ENCODE peak calls at places on chromosomes 16 and 17, in nine cellular contexts. O, K, J, S, Z, V, E, B and Q are unnamed samples.

GRCh38 chr16:82034981-82035612 is at the start of gene HSD17B2:
- DNase-seq in O (no peak), K (no peak), J (peak; percentile 79), S (peak; percentile 48), Z (no peak), V (no peak), E (no peak), B (no peak), Q (no peak)

GRCh38 chr17:17928422-17929386 is 43.5 kb downstream of the TOM1L2 start:
- DNase-seq in O (no peak), K (no peak), J (no peak), S (no peak), Z (peak; percentile 76), V (no peak), E (no peak), B (peak; percentile 58), Q (no peak)

GRCh38 chr17:49935526-49936210 is 33.3 kb upstream of the DLX4 start:
- DNase-seq in O (no peak), K (peak; percentile 89), J (no peak), S (no peak), Z (no peak), V (no peak), E (no peak), B (no peak), Q (no peak)

GRCh38 chr16:87501117-87501516 is 8.3 kb upstream of the ZCCHC14 start:
- DNase-seq in O (no peak), K (no peak), J (no peak), S (no peak), Z (no peak), V (no peak), E (no peak), B (no peak), Q (no peak)

GRCh38 chr17:70070297-70071027 is 4.6 kb upstream of the KCNJ16 start:
- DNase-seq in O (no peak), K (no peak), J (peak; percentile 26), S (no peak), Z (no peak), V (no peak), E (no peak), B (no peak), Q (no peak)

GRCh38 chr17:28335959-28336871 is 654 bp downstream of the TNFAIP1 start:
- DNase-seq in O (peak; percentile 90), K (peak; percentile 89), J (peak; percentile 94), S (peak; percentile 80), Z (peak; percentile 90), V (no peak), E (peak; percentile 89), B (peak; percentile 94), Q (peak; percentile 60)

GRCh38 chr16:84585886-84586285 is 32.0 kb downstream of the COTL1 start:
- DNase-seq in O (peak; percentile 84), K (peak; percentile 12), J (no peak), S (peak; percentile 47), Z (no peak), V (no peak), E (no peak), B (no peak), Q (no peak)

GRCh38 chr16:71882505-71883192 is 1.3 kb downstream of the ZNF821 start:
- DNase-seq in O (peak; percentile 57), K (peak; percentile 76), J (peak; percentile 78), S (peak; percentile 82), Z (peak; percentile 82), V (no peak), E (peak; percentile 77), B (peak; percentile 80), Q (peak; percentile 90)

GRCh38 chr16:12612598-12613101 is 191.0 kb downstream of the CPPED1 start:
- DNase-seq in O (no peak), K (no peak), J (no peak), S (peak; percentile 68), Z (no peak), V (no peak), E (no peak), B (no peak), Q (peak; percentile 22)

GRCh38 chr17:63587770-63588169 is 12.9 kb upstream of the TACO1 start:
- DNase-seq in O (no peak), K (no peak), J (no peak), S (no peak), Z (no peak), V (no peak), E (no peak), B (no peak), Q (no peak)

GRCh38 chr17:48472485-48473281 is 42.7 kb upstream of the SKAP1 start:
- DNase-seq in O (peak; percentile 55), K (no peak), J (peak; percentile 90), S (no peak), Z (no peak), V (no peak), E (no peak), B (peak; percentile 44), Q (no peak)

GRCh38 chr16:85777583-85778310 is 21.6 kb downstream of the EMC8 start:
- DNase-seq in O (no peak), K (no peak), J (no peak), S (peak; percentile 68), Z (no peak), V (no peak), E (no peak), B (no peak), Q (no peak)

GRCh38 chr16:26952411-26952810 is 114.3 kb upstream of the C16orf82 start:
- DNase-seq in O (peak; percentile 37), K (no peak), J (no peak), S (no peak), Z (no peak), V (no peak), E (no peak), B (no peak), Q (no peak)

GRCh38 chr16:1283296-1283695 is 26.1 kb upstream of the UBE2I start:
- DNase-seq in O (no peak), K (peak; percentile 40), J (no peak), S (no peak), Z (no peak), V (no peak), E (no peak), B (no peak), Q (no peak)

GRCh38 chr17:29573558-29573870 is 5.0 kb downstream of the TP53I13 start:
- DNase-seq in O (peak; percentile 30), K (no peak), J (no peak), S (no peak), Z (peak; percentile 79), V (no peak), E (no peak), B (no peak), Q (no peak)

GRCh38 chr16:11212819-11213196 is 43.2 kb downstream of the SOCS1 start:
- DNase-seq in O (no peak), K (no peak), J (no peak), S (no peak), Z (no peak), V (no peak), E (no peak), B (no peak), Q (no peak)

GRCh38 chr16:11211977-11212818 is 43.8 kb downstream of the SOCS1 start:
- DNase-seq in O (no peak), K (no peak), J (peak; percentile 38), S (no peak), Z (no peak), V (no peak), E (no peak), B (peak; percentile 37), Q (no peak)

GRCh38 chr16:11210260-11210659 is 45.7 kb downstream of the SOCS1 start:
- DNase-seq in O (no peak), K (no peak), J (no peak), S (no peak), Z (no peak), V (no peak), E (no peak), B (no peak), Q (no peak)

GRCh38 chr16:11213373-11213772 is 42.6 kb downstream of the SOCS1 start:
- DNase-seq in O (no peak), K (no peak), J (no peak), S (no peak), Z (no peak), V (no peak), E (no peak), B (no peak), Q (no peak)

GRCh38 chr16:11211061-11211976 is 44.7 kb downstream of the SOCS1 start:
- DNase-seq in O (peak; percentile 61), K (no peak), J (no peak), S (no peak), Z (no peak), V (no peak), E (no peak), B (no peak), Q (no peak)
- TF ChIP-seq CTCF in O (peak; percentile 20), K (peak; percentile 9), J (peak; percentile 14), S (no peak), Z (no peak), V (no peak), E (no peak), B (no peak), Q (no peak)

GRCh38 chr17:8221663-8222379 is 11.4 kb upstream of the AURKB start:
- DNase-seq in O (peak; percentile 93), K (peak; percentile 81), J (peak; percentile 91), S (peak; percentile 81), Z (peak; percentile 97), V (peak; percentile 85), E (peak; percentile 92), B (peak; percentile 91), Q (peak; percentile 94)

GRCh38 chr17:8224891-8225812 is 14.8 kb upstream of the AURKB start:
- DNase-seq in O (no peak), K (no peak), J (no peak), S (no peak), Z (no peak), V (no peak), E (no peak), B (no peak), Q (no peak)

GRCh38 chr17:8222630-8223355 is 12.4 kb upstream of the AURKB start:
- DNase-seq in O (peak; percentile 95), K (peak; percentile 89), J (peak; percentile 94), S (peak; percentile 83), Z (peak; percentile 99), V (peak; percentile 95), E (peak; percentile 95), B (peak; percentile 97), Q (peak; percentile 95)

GRCh38 chr17:8222380-8222629 is 11.9 kb upstream of the AURKB start:
- DNase-seq in O (no peak), K (no peak), J (no peak), S (no peak), Z (no peak), V (no peak), E (no peak), B (no peak), Q (no peak)

GRCh38 chr17:8223356-8224063 is 13.1 kb upstream of the AURKB start:
- DNase-seq in O (peak; percentile 91), K (peak; percentile 79), J (peak; percentile 50), S (peak; percentile 15), Z (peak; percentile 94), V (peak; percentile 64), E (peak; percentile 70), B (peak; percentile 42), Q (peak; percentile 80)
- TF ChIP-seq CTCF in O (peak; percentile 23), K (peak; percentile 56), J (peak; percentile 12), S (no peak), Z (no peak), V (no peak), E (peak; percentile 15), B (peak; percentile 5), Q (no peak)

GRCh38 chr17:39781028-39781800 is 43.5 kb downstream of the GRB7 start:
- DNase-seq in O (no peak), K (no peak), J (peak; percentile 44), S (no peak), Z (no peak), V (no peak), E (no peak), B (peak; percentile 31), Q (no peak)
- TF ChIP-seq CTCF in O (no peak), K (no peak), J (peak; percentile 7), S (no peak), Z (no peak), V (no peak), E (no peak), B (no peak), Q (no peak)

GRCh38 chr16:14445935-14446715 is 183.9 kb downstream of the PARN start:
- DNase-seq in O (no peak), K (no peak), J (no peak), S (no peak), Z (no peak), V (no peak), E (no peak), B (no peak), Q (no peak)
- TF ChIP-seq CTCF in O (no peak), K (no peak), J (no peak), S (no peak), Z (no peak), V (no peak), E (no peak), B (no peak), Q (no peak)